ENCODE peak calls at places on chromosome 13, in nine cellular contexts. One of them, this sample, is unnamed.

GRCh38 chr13:30077338-30077737 is 226.9 kb upstream of the UBL3 start:
- DNase-seq in epithelial cell of prostate: no peak
- DNase-seq in amniotic stem cell: no peak
- DNase-seq in dorsolateral prefrontal cortex: no peak
- DNase-seq in nephron progenitor cell: no peak
- DNase-seq in RWPE1: no peak
- DNase-seq in ovary: no peak
- DNase-seq in IMR-90: no peak
- DNase-seq in RPMI7951: no peak
- DNase-seq in this sample: no peak

GRCh38 chr13:109500146-109500773 is 286.1 kb downstream of the IRS2 start:
- DNase-seq in epithelial cell of prostate: no peak
- DNase-seq in amniotic stem cell: no peak
- DNase-seq in dorsolateral prefrontal cortex: peak
- DNase-seq in nephron progenitor cell: peak
- DNase-seq in RWPE1: no peak
- DNase-seq in ovary: peak
- DNase-seq in IMR-90: peak
- DNase-seq in RPMI7951: no peak
- DNase-seq in this sample: no peak

GRCh38 chr13:76481738-76482137 is 404.5 kb downstream of the KCTD12 start:
- DNase-seq in epithelial cell of prostate: no peak
- DNase-seq in amniotic stem cell: no peak
- DNase-seq in dorsolateral prefrontal cortex: no peak
- DNase-seq in nephron progenitor cell: no peak
- DNase-seq in RWPE1: no peak
- DNase-seq in ovary: no peak
- DNase-seq in IMR-90: no peak
- DNase-seq in RPMI7951: no peak
- DNase-seq in this sample: no peak

GRCh38 chr13:99486996-99487395 is 14.3 kb upstream of the TM9SF2 start:
- DNase-seq in epithelial cell of prostate: no peak
- DNase-seq in amniotic stem cell: no peak
- DNase-seq in dorsolateral prefrontal cortex: no peak
- DNase-seq in nephron progenitor cell: no peak
- DNase-seq in RWPE1: no peak
- DNase-seq in ovary: no peak
- DNase-seq in IMR-90: no peak
- DNase-seq in RPMI7951: no peak
- DNase-seq in this sample: no peak

GRCh38 chr13:111902726-111903125 is 164.2 kb upstream of the SOX1 start:
- DNase-seq in epithelial cell of prostate: no peak
- DNase-seq in amniotic stem cell: no peak
- DNase-seq in dorsolateral prefrontal cortex: no peak
- DNase-seq in nephron progenitor cell: no peak
- DNase-seq in RWPE1: no peak
- DNase-seq in ovary: no peak
- DNase-seq in IMR-90: no peak
- DNase-seq in RPMI7951: no peak
- DNase-seq in this sample: no peak

GRCh38 chr13:43391021-43391420 is 367.6 kb downstream of the DNAJC15 start:
- DNase-seq in epithelial cell of prostate: no peak
- DNase-seq in amniotic stem cell: no peak
- DNase-seq in dorsolateral prefrontal cortex: no peak
- DNase-seq in nephron progenitor cell: no peak
- DNase-seq in RWPE1: no peak
- DNase-seq in ovary: no peak
- DNase-seq in IMR-90: no peak
- DNase-seq in RPMI7951: no peak
- DNase-seq in this sample: no peak

GRCh38 chr13:20353973-20354372 is 121.9 kb upstream of the GJB6 start:
- DNase-seq in epithelial cell of prostate: no peak
- DNase-seq in amniotic stem cell: no peak
- DNase-seq in dorsolateral prefrontal cortex: no peak
- DNase-seq in nephron progenitor cell: no peak
- DNase-seq in RWPE1: no peak
- DNase-seq in ovary: no peak
- DNase-seq in IMR-90: peak
- DNase-seq in RPMI7951: peak
- DNase-seq in this sample: no peak

GRCh38 chr13:20312292-20312691 is 80.2 kb upstream of the GJB6 start:
- DNase-seq in epithelial cell of prostate: no peak
- DNase-seq in amniotic stem cell: no peak
- DNase-seq in dorsolateral prefrontal cortex: no peak
- DNase-seq in nephron progenitor cell: no peak
- DNase-seq in RWPE1: no peak
- DNase-seq in ovary: no peak
- DNase-seq in IMR-90: no peak
- DNase-seq in RPMI7951: no peak
- DNase-seq in this sample: no peak

GRCh38 chr13:21625366-21625765 is 21.4 kb upstream of the MICU2 start:
- DNase-seq in epithelial cell of prostate: no peak
- DNase-seq in amniotic stem cell: no peak
- DNase-seq in dorsolateral prefrontal cortex: no peak
- DNase-seq in nephron progenitor cell: no peak
- DNase-seq in RWPE1: peak
- DNase-seq in ovary: no peak
- DNase-seq in IMR-90: peak
- DNase-seq in RPMI7951: peak
- DNase-seq in this sample: no peak

GRCh38 chr13:111114362-111115050 is 604 bp upstream of the ARHGEF7 start:
- DNase-seq in epithelial cell of prostate: no peak
- DNase-seq in amniotic stem cell: no peak
- DNase-seq in dorsolateral prefrontal cortex: no peak
- DNase-seq in nephron progenitor cell: peak
- DNase-seq in RWPE1: no peak
- DNase-seq in ovary: peak
- DNase-seq in IMR-90: peak
- DNase-seq in RPMI7951: peak
- DNase-seq in this sample: peak

GRCh38 chr13:102977471-102977870 is 88.7 kb downstream of the SLC10A2 start:
- DNase-seq in epithelial cell of prostate: no peak
- DNase-seq in amniotic stem cell: peak
- DNase-seq in dorsolateral prefrontal cortex: no peak
- DNase-seq in nephron progenitor cell: no peak
- DNase-seq in RWPE1: no peak
- DNase-seq in ovary: no peak
- DNase-seq in IMR-90: no peak
- DNase-seq in RPMI7951: no peak
- DNase-seq in this sample: no peak

GRCh38 chr13:46593403-46593802 is 40.4 kb downstream of the LRCH1 start:
- DNase-seq in epithelial cell of prostate: no peak
- DNase-seq in amniotic stem cell: no peak
- DNase-seq in dorsolateral prefrontal cortex: no peak
- DNase-seq in nephron progenitor cell: no peak
- DNase-seq in RWPE1: no peak
- DNase-seq in ovary: no peak
- DNase-seq in IMR-90: no peak
- DNase-seq in RPMI7951: no peak
- DNase-seq in this sample: no peak

GRCh38 chr13:50129923-50130685 is 114.9 kb downstream of the KCNRG start:
- DNase-seq in epithelial cell of prostate: no peak
- DNase-seq in amniotic stem cell: no peak
- DNase-seq in dorsolateral prefrontal cortex: no peak
- DNase-seq in nephron progenitor cell: peak
- DNase-seq in RWPE1: no peak
- DNase-seq in ovary: peak
- DNase-seq in IMR-90: no peak
- DNase-seq in RPMI7951: peak
- DNase-seq in this sample: peak